ENCODE peak calls at places on chromosomes 7 and 10, in five cellular contexts. X is NCI-H2081, J is progenitor cell of endocrine pancreas, Q is GM18507, A is EL. H is an unnamed sample.

GRCh38 chr7:79035858-79036257 is 417.6 kb downstream of the MAGI2 start:
- DNase-seq in X (no peak), A (no peak), J (no peak), Q (no peak), H (no peak)

GRCh38 chr7:35280854-35281253 is 27.0 kb upstream of the TBX20 start:
- DNase-seq in J (no peak), Q (no peak), A (no peak), X (no peak), H (no peak)

GRCh38 chr10:5710854-5711253 is 26.2 kb downstream of the TASOR2 start:
- DNase-seq in Q (no peak), J (no peak), A (no peak), X (no peak), H (no peak)

GRCh38 chr7:33485746-33486491 is 356.6 kb downstream of the BBS9 start:
- DNase-seq in Q (no peak), X (no peak), J (no peak), A (no peak), H (no peak)

GRCh38 chr10:11520892-11521291 is 90.6 kb downstream of the USP6NL start:
- DNase-seq in Q (no peak), J (no peak), A (no peak), X (no peak), H (no peak)

GRCh38 chr10:1204434-1205326 is 148.5 kb downstream of the WDR37 start:
- DNase-seq in J (no peak), A (no peak), Q (no peak), X (no peak), H (no peak)

GRCh38 chr7:82376739-82377138 is 66.8 kb downstream of the CACNA2D1 start:
- DNase-seq in Q (no peak), J (no peak), A (no peak), X (peak), H (no peak)

GRCh38 chr7:134278502-134279153 is 38.1 kb downstream of the SLC35B4 start:
- DNase-seq in Q (no peak), A (no peak), J (no peak), X (no peak), H (no peak)

GRCh38 chr10:34139559-34139958 is 675.5 kb downstream of the PARD3 start:
- DNase-seq in X (no peak), Q (no peak), A (peak), J (no peak), H (no peak)

GRCh38 chr7:8379264-8379663 is 54.1 kb upstream of the NXPH1 start:
- DNase-seq in A (no peak), Q (no peak), X (peak), J (no peak), H (no peak)

GRCh38 chr10:99999319-100000108 is 10.2 kb downstream of the DNMBP start:
- DNase-seq in Q (no peak), X (no peak), J (no peak), A (no peak), H (no peak)

GRCh38 chr10:62541811-62542210 is 167.6 kb downstream of the ZNF365 start:
- DNase-seq in X (no peak), J (no peak), A (no peak), Q (no peak), H (no peak)

GRCh38 chr7:34844936-34845665 is 187.1 kb downstream of the NPSR1 start:
- DNase-seq in A (no peak), X (no peak), J (no peak), Q (no peak), H (no peak)

GRCh38 chr10:8136745-8137144 is 82.3 kb downstream of the GATA3 start:
- DNase-seq in A (no peak), J (no peak), X (no peak), Q (no peak), H (no peak)

GRCh38 chr10:127928021-127928806 is 21.3 kb downstream of the PTPRE start:
- DNase-seq in X (no peak), Q (no peak), J (no peak), A (peak), H (no peak)

H was measured in LoVo.